ENCODE peak calls at places on chromosomes 6 and 20, in eight cellular contexts. A, Y, E, Q, I, O, X and F are unnamed samples.

GRCh38 chr6:150142657-150143501 is at the start of gene PPP1R14C:
- DNase-seq in O (no peak), I (no peak), E (peak), Q (no peak), Y (peak), X (no peak), A (peak), F (no peak)

GRCh38 chr20:1374246-1374645 is 18.6 kb downstream of the FKBP1A start:
- DNase-seq in O (no peak), Q (no peak), A (no peak), E (no peak), I (no peak), X (no peak), Y (no peak), F (no peak)

GRCh38 chr6:31270788-31271640 is 878 bp downstream of the HLA-C start:
- DNase-seq in O (no peak), I (peak), Q (peak), A (peak), Y (peak), X (no peak), E (peak), F (peak)

GRCh38 chr6:51163843-51164529 is 345.3 kb downstream of the TFAP2B start:
- DNase-seq in E (no peak), Y (no peak), Q (no peak), O (no peak), I (no peak), A (no peak), X (no peak), F (no peak)

GRCh38 chr6:139939189-139939979 is 564.9 kb upstream of the CITED2 start:
- DNase-seq in O (no peak), Y (no peak), Q (no peak), A (peak), E (no peak), X (no peak), I (no peak), F (no peak)

GRCh38 chr20:31883829-31884228 is 13.4 kb downstream of the TTLL9 start:
- DNase-seq in I (no peak), E (no peak), Q (no peak), X (no peak), O (no peak), A (no peak), Y (no peak), F (no peak)

GRCh38 chr20:29878281-29878741 is 1379.2 kb upstream of the DEFB115 start:
- DNase-seq in O (peak), Y (no peak), E (no peak), A (peak), I (no peak), Q (no peak), X (no peak), F (no peak)

GRCh38 chr20:1876975-1877603 is 18.1 kb upstream of the SIRPA start:
- DNase-seq in A (peak), X (no peak), I (peak), Q (no peak), O (no peak), E (no peak), Y (peak), F (no peak)

GRCh38 chr6:38644951-38645350 is 5.2 kb upstream of the BTBD9 start:
- DNase-seq in E (no peak), A (no peak), Q (no peak), I (no peak), O (no peak), Y (no peak), X (no peak), F (no peak)

GRCh38 chr6:131627724-131628682 is at the start of gene MED23:
- DNase-seq in Y (peak), E (peak), A (peak), O (peak), Q (peak), I (peak), X (peak), F (peak)

GRCh38 chr20:33162753-33163152 is 5.2 kb upstream of the BPIFA2 start:
- DNase-seq in X (no peak), O (no peak), I (no peak), A (no peak), E (no peak), Q (no peak), Y (no peak), F (no peak)